ENCODE peak calls at places on chromosomes 13 and 19, in eight cellular contexts. One of them, this sample, is unnamed.

GRCh38 chr13:26011996-26012688 is 39.7 kb downstream of the SHISA2 start:
- DNase-seq in Calu3: no peak
- DNase-seq in neural progenitor cell: no peak
- DNase-seq in tibial nerve: no peak
- DNase-seq in fibroblast of the aortic adventitia: no peak
- DNase-seq in type B pancreatic cell: no peak
- DNase-seq in AG10803: no peak
- DNase-seq in RWPE1: no peak
- DNase-seq in this sample: no peak

GRCh38 chr13:100163375-100163774 is 74.5 kb downstream of the PCCA start:
- DNase-seq in Calu3: no peak
- DNase-seq in neural progenitor cell: no peak
- DNase-seq in tibial nerve: no peak
- DNase-seq in fibroblast of the aortic adventitia: no peak
- DNase-seq in type B pancreatic cell: no peak
- DNase-seq in AG10803: no peak
- DNase-seq in RWPE1: no peak
- DNase-seq in this sample: no peak

GRCh38 chr19:30224689-30225606 is 147.2 kb upstream of the ZNF536 start:
- DNase-seq in Calu3: no peak
- DNase-seq in neural progenitor cell: peak
- DNase-seq in tibial nerve: no peak
- DNase-seq in fibroblast of the aortic adventitia: no peak
- DNase-seq in type B pancreatic cell: no peak
- DNase-seq in AG10803: peak
- DNase-seq in RWPE1: no peak
- DNase-seq in this sample: no peak

GRCh38 chr13:51221674-51222509 is at the start of gene FAM124A:
- DNase-seq in Calu3: peak
- DNase-seq in neural progenitor cell: peak
- DNase-seq in tibial nerve: peak
- DNase-seq in fibroblast of the aortic adventitia: no peak
- DNase-seq in type B pancreatic cell: peak
- DNase-seq in AG10803: peak
- DNase-seq in RWPE1: peak
- DNase-seq in this sample: no peak

GRCh38 chr19:34173145-34173956 is 1.0 kb downstream of the LSM14A start:
- DNase-seq in Calu3: peak
- DNase-seq in neural progenitor cell: peak
- DNase-seq in tibial nerve: peak
- DNase-seq in fibroblast of the aortic adventitia: peak
- DNase-seq in type B pancreatic cell: no peak
- DNase-seq in AG10803: peak
- DNase-seq in RWPE1: peak
- DNase-seq in this sample: no peak

GRCh38 chr19:55549500-55550320 is 4.4 kb upstream of the SBK3 start:
- DNase-seq in Calu3: peak
- DNase-seq in neural progenitor cell: peak
- DNase-seq in tibial nerve: no peak
- DNase-seq in fibroblast of the aortic adventitia: peak
- DNase-seq in type B pancreatic cell: no peak
- DNase-seq in AG10803: peak
- DNase-seq in RWPE1: peak
- DNase-seq in this sample: peak

GRCh38 chr19:34639491-34640085 is 37.4 kb downstream of the SCGB2B2 start:
- DNase-seq in Calu3: peak
- DNase-seq in neural progenitor cell: peak
- DNase-seq in tibial nerve: peak
- DNase-seq in fibroblast of the aortic adventitia: peak
- DNase-seq in type B pancreatic cell: no peak
- DNase-seq in AG10803: peak
- DNase-seq in RWPE1: peak
- DNase-seq in this sample: peak

GRCh38 chr13:21735621-21736401 is 64.9 kb downstream of the FGF9 start:
- DNase-seq in Calu3: no peak
- DNase-seq in neural progenitor cell: no peak
- DNase-seq in tibial nerve: no peak
- DNase-seq in fibroblast of the aortic adventitia: no peak
- DNase-seq in type B pancreatic cell: no peak
- DNase-seq in AG10803: no peak
- DNase-seq in RWPE1: no peak
- DNase-seq in this sample: no peak

GRCh38 chr13:19791953-19792537 is 9.3 kb upstream of the PSPC1 start:
- DNase-seq in Calu3: no peak
- DNase-seq in neural progenitor cell: peak
- DNase-seq in tibial nerve: no peak
- DNase-seq in fibroblast of the aortic adventitia: no peak
- DNase-seq in type B pancreatic cell: no peak
- DNase-seq in AG10803: no peak
- DNase-seq in RWPE1: no peak
- DNase-seq in this sample: no peak

GRCh38 chr19:41416194-41416674 is 10.9 kb downstream of the B3GNT8 start:
- DNase-seq in Calu3: no peak
- DNase-seq in neural progenitor cell: no peak
- DNase-seq in tibial nerve: no peak
- DNase-seq in fibroblast of the aortic adventitia: no peak
- DNase-seq in type B pancreatic cell: no peak
- DNase-seq in AG10803: no peak
- DNase-seq in RWPE1: peak
- DNase-seq in this sample: no peak

GRCh38 chr19:16942583-16942982 is 53.8 kb downstream of the F2RL3 start:
- DNase-seq in Calu3: no peak
- DNase-seq in neural progenitor cell: no peak
- DNase-seq in tibial nerve: no peak
- DNase-seq in fibroblast of the aortic adventitia: no peak
- DNase-seq in type B pancreatic cell: peak
- DNase-seq in AG10803: no peak
- DNase-seq in RWPE1: no peak
- DNase-seq in this sample: no peak

GRCh38 chr19:15288146-15288963 is 44.0 kb downstream of the BRD4 start:
- DNase-seq in Calu3: no peak
- DNase-seq in neural progenitor cell: peak
- DNase-seq in tibial nerve: no peak
- DNase-seq in fibroblast of the aortic adventitia: no peak
- DNase-seq in type B pancreatic cell: no peak
- DNase-seq in AG10803: peak
- DNase-seq in RWPE1: no peak
- DNase-seq in this sample: no peak

GRCh38 chr13:42422681-42423080 is 150.7 kb downstream of the AKAP11 start:
- DNase-seq in Calu3: no peak
- DNase-seq in neural progenitor cell: no peak
- DNase-seq in tibial nerve: no peak
- DNase-seq in fibroblast of the aortic adventitia: no peak
- DNase-seq in type B pancreatic cell: no peak
- DNase-seq in AG10803: no peak
- DNase-seq in RWPE1: no peak
- DNase-seq in this sample: no peak

GRCh38 chr19:35718345-35719041 is 690 bp downstream of the KMT2B start:
- DNase-seq in Calu3: peak
- DNase-seq in neural progenitor cell: no peak
- DNase-seq in tibial nerve: no peak
- DNase-seq in fibroblast of the aortic adventitia: no peak
- DNase-seq in type B pancreatic cell: no peak
- DNase-seq in AG10803: peak
- DNase-seq in RWPE1: no peak
- DNase-seq in this sample: no peak

GRCh38 chr19:47520839-47521238 is 6.0 kb upstream of the NAPA start:
- DNase-seq in Calu3: no peak
- DNase-seq in neural progenitor cell: no peak
- DNase-seq in tibial nerve: no peak
- DNase-seq in fibroblast of the aortic adventitia: no peak
- DNase-seq in type B pancreatic cell: no peak
- DNase-seq in AG10803: no peak
- DNase-seq in RWPE1: no peak
- DNase-seq in this sample: no peak

GRCh38 chr19:4288091-4288777 is 9.2 kb downstream of the SHD start:
- DNase-seq in Calu3: no peak
- DNase-seq in neural progenitor cell: no peak
- DNase-seq in tibial nerve: no peak
- DNase-seq in fibroblast of the aortic adventitia: no peak
- DNase-seq in type B pancreatic cell: no peak
- DNase-seq in AG10803: no peak
- DNase-seq in RWPE1: peak
- DNase-seq in this sample: no peak

GRCh38 chr19:21568816-21569496 is 63.6 kb downstream of the ZNF429 start:
- DNase-seq in Calu3: no peak
- DNase-seq in neural progenitor cell: no peak
- DNase-seq in tibial nerve: peak
- DNase-seq in fibroblast of the aortic adventitia: peak
- DNase-seq in type B pancreatic cell: no peak
- DNase-seq in AG10803: peak
- DNase-seq in RWPE1: no peak
- DNase-seq in this sample: peak

GRCh38 chr19:44753932-44754742 is 5.6 kb downstream of the BCL3 start:
- DNase-seq in Calu3: peak
- DNase-seq in neural progenitor cell: peak
- DNase-seq in tibial nerve: peak
- DNase-seq in fibroblast of the aortic adventitia: peak
- DNase-seq in type B pancreatic cell: no peak
- DNase-seq in AG10803: peak
- DNase-seq in RWPE1: peak
- DNase-seq in this sample: peak

GRCh38 chr13:51666839-51667238 is 82.6 kb downstream of the WDFY2 start:
- DNase-seq in Calu3: no peak
- DNase-seq in neural progenitor cell: no peak
- DNase-seq in tibial nerve: no peak
- DNase-seq in fibroblast of the aortic adventitia: no peak
- DNase-seq in type B pancreatic cell: no peak
- DNase-seq in AG10803: no peak
- DNase-seq in RWPE1: no peak
- DNase-seq in this sample: no peak

GRCh38 chr19:55683449-55684261 is 8.6 kb downstream of the EPN1 start:
- DNase-seq in Calu3: peak
- DNase-seq in neural progenitor cell: no peak
- DNase-seq in tibial nerve: no peak
- DNase-seq in fibroblast of the aortic adventitia: no peak
- DNase-seq in type B pancreatic cell: no peak
- DNase-seq in AG10803: no peak
- DNase-seq in RWPE1: no peak
- DNase-seq in this sample: no peak

GRCh38 chr13:22703601-22704209 is 477.1 kb upstream of the SGCG start:
- DNase-seq in Calu3: no peak
- DNase-seq in neural progenitor cell: no peak
- DNase-seq in tibial nerve: no peak
- DNase-seq in fibroblast of the aortic adventitia: no peak
- DNase-seq in type B pancreatic cell: no peak
- DNase-seq in AG10803: no peak
- DNase-seq in RWPE1: peak
- DNase-seq in this sample: no peak

GRCh38 chr13:78499802-78500201 is 103.5 kb downstream of the POU4F1 start:
- DNase-seq in Calu3: no peak
- DNase-seq in neural progenitor cell: peak
- DNase-seq in tibial nerve: no peak
- DNase-seq in fibroblast of the aortic adventitia: no peak
- DNase-seq in type B pancreatic cell: no peak
- DNase-seq in AG10803: no peak
- DNase-seq in RWPE1: no peak
- DNase-seq in this sample: no peak
- TF ChIP-seq CTCF in Calu3: no peak
- TF ChIP-seq CTCF in neural progenitor cell: no peak
- TF ChIP-seq CTCF in tibial nerve: no peak
- TF ChIP-seq CTCF in fibroblast of the aortic adventitia: no peak
- TF ChIP-seq CTCF in type B pancreatic cell: no peak
- TF ChIP-seq CTCF in AG10803: no peak
- TF ChIP-seq CTCF in RWPE1: no peak
- TF ChIP-seq CTCF in this sample: no peak

GRCh38 chr19:57812201-57812600 is 2.5 kb downstream of the ZNF552 start:
- DNase-seq in Calu3: no peak
- DNase-seq in neural progenitor cell: no peak
- DNase-seq in tibial nerve: no peak
- DNase-seq in fibroblast of the aortic adventitia: no peak
- DNase-seq in type B pancreatic cell: no peak
- DNase-seq in AG10803: no peak
- DNase-seq in RWPE1: no peak
- DNase-seq in this sample: no peak
- TF ChIP-seq CTCF in Calu3: no peak
- TF ChIP-seq CTCF in neural progenitor cell: no peak
- TF ChIP-seq CTCF in tibial nerve: no peak
- TF ChIP-seq CTCF in fibroblast of the aortic adventitia: no peak
- TF ChIP-seq CTCF in type B pancreatic cell: no peak
- TF ChIP-seq CTCF in AG10803: no peak
- TF ChIP-seq CTCF in RWPE1: no peak
- TF ChIP-seq CTCF in this sample: no peak

GRCh38 chr19:29206453-29206852 is 6.5 kb downstream of the UQCRFS1 start:
- DNase-seq in Calu3: no peak
- DNase-seq in neural progenitor cell: no peak
- DNase-seq in tibial nerve: no peak
- DNase-seq in fibroblast of the aortic adventitia: no peak
- DNase-seq in type B pancreatic cell: no peak
- DNase-seq in AG10803: no peak
- DNase-seq in RWPE1: no peak
- DNase-seq in this sample: no peak

GRCh38 chr19:29202281-29202680 is 10.7 kb downstream of the UQCRFS1 start:
- DNase-seq in Calu3: no peak
- DNase-seq in neural progenitor cell: no peak
- DNase-seq in tibial nerve: no peak
- DNase-seq in fibroblast of the aortic adventitia: no peak
- DNase-seq in type B pancreatic cell: no peak
- DNase-seq in AG10803: no peak
- DNase-seq in RWPE1: no peak
- DNase-seq in this sample: no peak

GRCh38 chr19:29201849-29202248 is 11.1 kb downstream of the UQCRFS1 start:
- DNase-seq in Calu3: no peak
- DNase-seq in neural progenitor cell: no peak
- DNase-seq in tibial nerve: no peak
- DNase-seq in fibroblast of the aortic adventitia: no peak
- DNase-seq in type B pancreatic cell: no peak
- DNase-seq in AG10803: no peak
- DNase-seq in RWPE1: no peak
- DNase-seq in this sample: no peak
- TF ChIP-seq CTCF in Calu3: no peak
- TF ChIP-seq CTCF in neural progenitor cell: peak
- TF ChIP-seq CTCF in tibial nerve: no peak
- TF ChIP-seq CTCF in fibroblast of the aortic adventitia: no peak
- TF ChIP-seq CTCF in type B pancreatic cell: peak
- TF ChIP-seq CTCF in AG10803: no peak
- TF ChIP-seq CTCF in RWPE1: no peak
- TF ChIP-seq CTCF in this sample: no peak

GRCh38 chr13:112184851-112185371 is 118.0 kb downstream of the SOX1 start:
- DNase-seq in Calu3: no peak
- DNase-seq in neural progenitor cell: no peak
- DNase-seq in tibial nerve: no peak
- DNase-seq in fibroblast of the aortic adventitia: no peak
- DNase-seq in type B pancreatic cell: no peak
- DNase-seq in AG10803: no peak
- DNase-seq in RWPE1: no peak
- DNase-seq in this sample: no peak

GRCh38 chr13:112186091-112186490 is 119.1 kb downstream of the SOX1 start:
- DNase-seq in Calu3: no peak
- DNase-seq in neural progenitor cell: no peak
- DNase-seq in tibial nerve: no peak
- DNase-seq in fibroblast of the aortic adventitia: no peak
- DNase-seq in type B pancreatic cell: no peak
- DNase-seq in AG10803: no peak
- DNase-seq in RWPE1: no peak
- DNase-seq in this sample: no peak

GRCh38 chr13:112188298-112188610 is 121.3 kb downstream of the SOX1 start:
- DNase-seq in Calu3: no peak
- DNase-seq in neural progenitor cell: no peak
- DNase-seq in tibial nerve: no peak
- DNase-seq in fibroblast of the aortic adventitia: no peak
- DNase-seq in type B pancreatic cell: no peak
- DNase-seq in AG10803: no peak
- DNase-seq in RWPE1: no peak
- DNase-seq in this sample: no peak

GRCh38 chr13:112185466-112185865 is 118.5 kb downstream of the SOX1 start:
- DNase-seq in Calu3: no peak
- DNase-seq in neural progenitor cell: no peak
- DNase-seq in tibial nerve: no peak
- DNase-seq in fibroblast of the aortic adventitia: no peak
- DNase-seq in type B pancreatic cell: no peak
- DNase-seq in AG10803: no peak
- DNase-seq in RWPE1: no peak
- DNase-seq in this sample: no peak

GRCh38 chr13:112187527-112188297 is 120.8 kb downstream of the SOX1 start:
- DNase-seq in Calu3: no peak
- DNase-seq in neural progenitor cell: no peak
- DNase-seq in tibial nerve: no peak
- DNase-seq in fibroblast of the aortic adventitia: no peak
- DNase-seq in type B pancreatic cell: no peak
- DNase-seq in AG10803: no peak
- DNase-seq in RWPE1: no peak
- DNase-seq in this sample: no peak
- TF ChIP-seq CTCF in Calu3: no peak
- TF ChIP-seq CTCF in neural progenitor cell: peak
- TF ChIP-seq CTCF in tibial nerve: no peak
- TF ChIP-seq CTCF in fibroblast of the aortic adventitia: no peak
- TF ChIP-seq CTCF in type B pancreatic cell: no peak
- TF ChIP-seq CTCF in AG10803: no peak
- TF ChIP-seq CTCF in RWPE1: no peak
- TF ChIP-seq CTCF in this sample: no peak

This sample was measured in AG09319.